ENCODE peak calls at places on chromosomes 5 and 9, in six cellular contexts. W is cardiac fibroblast, D is endothelial cell, J is body of pancreas, O is AG04450, M is sigmoid colon. I is an unnamed sample.

GRCh38 chr5:96968074-96968473 is 32.2 kb downstream of the LNPEP start:
- DNase-seq in M (no peak), O (no peak), J (no peak), W (peak), D (no peak), I (no peak)

GRCh38 chr9:748861-749497 is 92.5 kb upstream of the DMRT1 start:
- DNase-seq in W (no peak), M (peak), O (no peak), D (no peak), J (no peak), I (no peak)

GRCh38 chr9:130329061-130329460 is 63.5 kb downstream of the HMCN2 start:
- DNase-seq in J (no peak), O (no peak), D (no peak), W (no peak), M (no peak), I (no peak)

GRCh38 chr5:78689893-78690592 is 41.5 kb upstream of the LHFPL2 start:
- DNase-seq in D (no peak), W (no peak), O (no peak), J (no peak), M (no peak), I (no peak)

GRCh38 chr9:29830815-29831214 is 2257.5 kb upstream of the C9orf72 start:
- DNase-seq in J (peak), O (no peak), M (no peak), D (peak), W (peak), I (no peak)

GRCh38 chr9:7570107-7570720 is 229.4 kb downstream of the DMAC1 start:
- DNase-seq in O (no peak), W (peak), M (no peak), D (peak), J (peak), I (peak)

GRCh38 chr5:144391044-144391443 is 220.4 kb downstream of the KCTD16 start:
- DNase-seq in O (no peak), M (no peak), D (no peak), J (no peak), W (no peak), I (no peak)

GRCh38 chr9:16205455-16205854 is 652.6 kb downstream of the CCDC171 start:
- DNase-seq in W (no peak), O (no peak), D (no peak), J (no peak), M (no peak), I (no peak)

GRCh38 chr5:59328801-59329296 is 564.7 kb downstream of the PDE4D start:
- DNase-seq in W (peak), M (no peak), J (no peak), O (no peak), D (no peak), I (no peak)

GRCh38 chr5:139759219-139759721 is 36.3 kb upstream of the PSD2 start:
- DNase-seq in O (no peak), W (no peak), J (peak), M (no peak), D (no peak), I (no peak)

GRCh38 chr5:109468737-109469420 is 59.1 kb upstream of the PJA2 start:
- DNase-seq in J (peak), M (peak), D (peak), O (peak), W (peak), I (peak)

GRCh38 chr5:157113007-157113406 is 4.2 kb upstream of the HAVCR2 start:
- DNase-seq in O (no peak), J (no peak), D (no peak), M (no peak), W (no peak), I (no peak)

GRCh38 chr9:127566351-127567001 is 45.6 kb upstream of the STXBP1 start:
- DNase-seq in W (no peak), M (no peak), O (no peak), J (no peak), D (no peak), I (no peak)

GRCh38 chr9:122096620-122097415 is 3.7 kb upstream of the TTLL11 start:
- DNase-seq in D (no peak), J (no peak), W (no peak), O (no peak), M (no peak), I (no peak)

GRCh38 chr9:3855601-3856328 is 330.0 kb upstream of the RFX3 start:
- DNase-seq in W (peak), O (no peak), J (no peak), D (no peak), M (no peak), I (no peak)

GRCh38 chr5:143484604-143485003 is 81.1 kb upstream of the NR3C1 start:
- DNase-seq in W (no peak), O (no peak), D (no peak), M (no peak), J (no peak), I (no peak)

GRCh38 chr9:126709241-126709640 is 95.5 kb downstream of the LMX1B start:
- DNase-seq in W (no peak), D (no peak), J (no peak), O (no peak), M (peak), I (no peak)

GRCh38 chr9:79277916-79278447 is 293.8 kb upstream of the TLE4 start:
- DNase-seq in O (no peak), D (no peak), J (no peak), W (no peak), M (no peak), I (no peak)

GRCh38 chr5:1089621-1090040 is 22.2 kb downstream of the SLC12A7 start:
- DNase-seq in W (no peak), D (no peak), M (no peak), J (peak), O (no peak), I (no peak)

GRCh38 chr9:137638680-137639079 is 19.9 kb downstream of the EHMT1 start:
- DNase-seq in D (no peak), O (no peak), M (no peak), J (no peak), W (no peak), I (no peak)

GRCh38 chr5:174188300-174188699 is 142.8 kb downstream of the NSG2 start:
- DNase-seq in W (no peak), O (no peak), D (no peak), J (no peak), M (no peak), I (no peak)

GRCh38 chr9:35464056-35465025 is 25.6 kb upstream of the RUSC2 start:
- DNase-seq in W (peak), M (no peak), O (no peak), J (no peak), D (no peak), I (no peak)

GRCh38 chr5:138660051-138660572 is 84.9 kb upstream of the HSPA9 start:
- DNase-seq in D (no peak), M (no peak), J (no peak), O (no peak), W (no peak), I (no peak)

GRCh38 chr5:129097498-129098296 is 3.1 kb downstream of the ISOC1 start:
- DNase-seq in O (no peak), M (no peak), D (no peak), W (no peak), J (peak), I (no peak)

GRCh38 chr5:78467744-78468357 is 107.4 kb downstream of the SCAMP1 start:
- DNase-seq in M (no peak), W (peak), J (no peak), O (peak), D (no peak), I (peak)

GRCh38 chr9:135009711-135010362 is 77.6 kb upstream of the OLFM1 start:
- DNase-seq in D (no peak), M (no peak), W (no peak), J (no peak), O (no peak), I (no peak)

GRCh38 chr9:4301971-4302427 is 2.1 kb upstream of the GLIS3 start:
- DNase-seq in O (peak), D (no peak), W (peak), M (peak), J (peak), I (no peak)

GRCh38 chr9:77457916-77458592 is 190.1 kb downstream of the GNA14 start:
- DNase-seq in O (no peak), W (peak), D (peak), M (peak), J (peak), I (peak)

GRCh38 chr9:77456829-77457437 is 191.2 kb downstream of the GNA14 start:
- DNase-seq in D (peak), W (peak), O (peak), M (peak), J (peak), I (peak)

GRCh38 chr9:77453857-77454647 is 194.1 kb downstream of the GNA14 start:
- DNase-seq in M (no peak), J (peak), D (no peak), O (no peak), W (no peak), I (no peak)

GRCh38 chr9:77454668-77455067 is 193.5 kb downstream of the GNA14 start:
- DNase-seq in W (peak), D (no peak), M (no peak), J (no peak), O (peak), I (no peak)

DNA sequence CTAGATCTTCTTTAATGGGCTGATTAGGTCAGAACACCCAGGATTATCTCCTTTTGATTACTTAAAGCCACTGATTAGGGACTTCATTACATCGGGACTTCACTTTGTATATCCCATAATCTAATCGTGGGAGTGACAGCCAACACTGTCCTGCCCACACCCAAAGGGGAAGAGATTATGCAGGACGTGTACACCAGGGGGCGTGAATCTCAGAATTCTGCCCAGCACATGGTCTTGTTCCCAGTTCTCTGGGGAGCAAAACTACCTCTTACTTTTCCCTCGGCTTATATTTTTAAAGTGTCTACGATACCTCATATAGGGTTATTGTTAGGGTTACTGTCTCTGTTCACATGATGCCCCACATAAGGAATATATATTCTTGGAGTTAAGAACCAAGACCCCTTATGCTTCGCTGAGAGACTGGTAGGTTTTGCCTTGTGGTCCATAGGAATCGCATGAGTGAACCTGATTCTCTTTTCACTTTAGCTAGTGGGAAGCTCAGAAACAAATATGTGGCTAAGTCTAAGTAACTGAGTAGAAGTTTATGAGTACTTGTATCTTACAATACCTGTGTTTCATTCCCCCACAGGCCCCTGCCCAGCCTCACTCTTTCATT is 192.7 kb downstream of the GNA14 start:
- DNase-seq in J (peak), M (no peak), D (peak), W (peak), O (no peak), I (peak)
- TF ChIP-seq CTCF in J (peak), M (no peak), D (peak), W (peak), O (peak), I (peak)

GRCh38 chr9:33375238-33375840 is 27.0 kb downstream of the AQP7 start:
- DNase-seq in W (no peak), M (no peak), O (no peak), D (no peak), J (no peak), I (no peak)
- TF ChIP-seq CTCF in W (no peak), M (no peak), O (no peak), D (peak), J (no peak), I (no peak)

GRCh38 chr5:67771221-67771620 is 444.3 kb upstream of the PIK3R1 start:
- DNase-seq in W (peak), M (no peak), J (no peak), O (no peak), D (no peak), I (no peak)
- TF ChIP-seq CTCF in W (no peak), M (no peak), J (no peak), O (no peak), D (no peak), I (no peak)

DNA sequence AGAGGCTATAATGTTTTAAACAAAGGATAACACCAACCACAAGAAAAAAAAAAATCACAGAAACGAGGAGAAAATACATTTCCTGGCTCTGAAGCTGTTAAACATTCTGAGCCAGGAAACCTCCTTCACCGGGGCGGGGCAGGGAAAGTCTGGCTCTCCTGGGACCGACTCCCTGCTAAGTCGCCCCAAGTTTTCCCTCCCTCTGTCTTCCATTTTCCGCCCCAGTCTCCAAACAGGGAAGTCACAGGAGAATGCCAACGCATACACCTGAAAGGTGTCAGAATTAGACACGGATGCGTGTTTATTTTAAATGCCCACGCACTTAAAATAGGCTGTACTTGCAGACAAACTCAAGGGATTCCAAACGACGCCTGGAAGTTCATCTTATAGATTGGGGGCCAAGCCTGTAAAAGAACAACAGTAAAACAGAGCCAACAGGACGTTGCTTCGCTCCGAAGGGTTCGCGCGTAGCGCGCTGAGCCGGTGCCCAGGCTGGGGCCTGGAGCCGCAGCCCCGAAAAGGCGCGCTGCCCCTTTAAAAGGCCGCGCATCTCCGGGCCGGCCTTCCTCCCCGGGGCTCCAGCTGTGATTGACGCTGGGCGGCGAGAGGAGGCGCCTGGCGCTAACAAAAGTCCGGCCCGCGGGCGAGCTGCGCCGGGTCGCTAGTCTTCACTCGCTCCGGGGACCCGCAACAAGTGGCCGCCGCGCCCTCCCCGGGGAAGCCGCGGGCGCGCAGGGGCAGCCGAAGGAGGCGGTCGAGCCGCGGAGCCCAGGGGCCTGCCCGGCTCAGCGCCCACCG is at the start of gene FBXL7:
- DNase-seq in W (peak), M (peak), O (peak), J (peak), D (peak), I (peak)
- TF ChIP-seq CTCF in W (no peak), M (no peak), O (peak), J (no peak), D (no peak), I (no peak)

GRCh38 chr9:111298831-111299603 is 31.0 kb downstream of the OR2K2 start:
- DNase-seq in J (peak), W (peak), O (peak), D (peak), M (peak), I (peak)

GRCh38 chr9:111297061-111297824 is 32.8 kb downstream of the OR2K2 start:
- DNase-seq in J (no peak), D (no peak), O (no peak), M (no peak), W (peak), I (no peak)

GRCh38 chr9:111298111-111298510 is 31.9 kb downstream of the OR2K2 start:
- DNase-seq in M (no peak), D (no peak), J (no peak), W (peak), O (no peak), I (no peak)

GRCh38 chr9:111301195-111301594 is 28.8 kb downstream of the OR2K2 start:
- DNase-seq in W (peak), M (no peak), J (no peak), D (no peak), O (no peak), I (no peak)

DNA sequence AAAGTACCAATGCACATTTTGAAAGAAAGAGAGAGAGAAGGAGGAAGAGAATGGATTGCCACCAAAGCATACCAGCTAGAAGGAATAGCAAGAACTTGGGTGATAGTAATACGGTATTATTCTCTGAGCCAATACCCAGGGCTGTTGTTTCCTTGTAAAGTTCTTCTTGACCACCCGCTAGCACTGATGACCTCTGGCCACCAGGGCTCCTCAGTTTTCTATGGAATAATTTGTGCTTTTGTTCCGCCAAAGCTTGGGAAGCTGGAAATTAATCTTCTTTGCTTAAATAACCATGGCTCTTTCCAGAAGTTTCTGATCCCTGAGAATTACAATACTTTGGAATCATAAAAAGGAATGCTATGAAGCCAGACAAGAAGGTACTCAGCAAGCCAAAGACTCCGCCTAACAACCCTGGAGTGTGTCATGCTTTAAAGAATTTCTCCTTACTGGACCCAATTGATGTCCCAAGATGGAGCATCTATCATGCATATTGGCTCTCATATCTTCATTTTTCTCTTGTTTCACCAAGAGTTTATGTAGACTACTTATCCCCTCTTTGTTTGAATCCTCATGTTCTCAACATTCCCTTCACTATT is 29.8 kb downstream of the OR2K2 start:
- DNase-seq in D (no peak), O (no peak), M (no peak), J (no peak), W (no peak), I (no peak)
- TF ChIP-seq CTCF in D (no peak), O (no peak), M (no peak), J (no peak), W (no peak), I (no peak)

DNA sequence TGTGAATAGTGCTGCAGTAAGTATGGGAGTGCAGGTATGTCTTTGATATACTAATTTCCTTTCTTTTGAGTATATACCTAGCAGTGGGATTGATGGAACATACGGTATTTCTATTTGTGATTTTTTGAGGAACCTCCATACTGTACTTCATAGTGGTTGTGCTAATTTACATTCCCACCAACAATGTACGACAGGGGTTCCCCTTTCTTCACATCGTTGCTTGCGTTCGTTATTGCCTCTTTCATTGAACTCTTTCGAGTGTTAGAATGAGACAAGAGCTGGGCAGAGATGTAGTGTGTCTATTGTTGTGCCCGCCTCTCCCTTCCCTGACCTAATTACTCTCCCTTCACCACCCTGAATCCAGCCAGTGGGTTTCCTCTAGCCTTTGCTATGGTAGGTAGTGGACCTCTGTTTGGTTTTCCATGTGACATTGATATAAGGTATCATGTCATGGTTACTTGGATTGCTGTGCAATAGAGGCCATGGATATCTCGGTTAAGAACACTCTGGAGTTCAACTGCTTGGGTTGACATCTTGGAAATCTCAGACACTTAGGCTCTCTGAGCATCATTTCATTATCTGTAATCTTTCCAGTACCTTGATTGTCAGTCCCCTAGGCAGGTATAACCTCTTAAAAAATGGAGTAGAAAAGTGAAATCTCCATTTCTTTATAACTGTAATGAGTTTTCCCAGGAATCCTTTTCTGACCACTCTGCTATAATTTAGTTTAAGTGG is 19.5 kb downstream of the AOPEP start:
- DNase-seq in M (no peak), O (no peak), W (no peak), J (no peak), D (no peak), I (no peak)
- TF ChIP-seq CTCF in M (no peak), O (no peak), W (no peak), J (no peak), D (no peak), I (no peak)

GRCh38 chr5:135174315-135175096 is 140.5 kb upstream of the PITX1 start:
- DNase-seq in J (no peak), D (no peak), O (no peak), M (no peak), W (peak), I (no peak)
- TF ChIP-seq CTCF in J (no peak), D (no peak), O (peak), M (no peak), W (peak), I (no peak)